ENCODE peak calls at places on chromosomes 5 and 9, in six cellular contexts. R is HepG2, P is H1, V is GM12878, Q is HCT116, Z is K562. U is an unnamed sample.

GRCh38 chr9:4955836-4956235 is 29.2 kb upstream of the JAK2 start:
- DNase-seq in R (no peak), P (no peak), V (no peak), Q (no peak), Z (no peak), U (no peak)

GRCh38 chr5:172223901-172224873 is 30.2 kb downstream of the EFCAB9 start:
- DNase-seq in R (no peak), P (no peak), V (peak; percentile 95), Q (no peak), Z (no peak), U (no peak)

GRCh38 chr5:2748841-2749513 is 2.5 kb downstream of the IRX2 start:
- DNase-seq in R (no peak), P (no peak), V (no peak), Q (no peak), Z (no peak), U (no peak)

GRCh38 chr5:74648835-74649286 is 8.3 kb upstream of the ENC1 start:
- DNase-seq in R (peak; percentile 62), P (no peak), V (no peak), Q (no peak), Z (peak; percentile 70), U (no peak)

GRCh38 chr9:129677456-129677855 is 12.0 kb downstream of the PRRX2 start:
- DNase-seq in R (no peak), P (no peak), V (no peak), Q (no peak), Z (no peak), U (no peak)

GRCh38 chr9:89814340-89815040 is 209.7 kb downstream of the GADD45G start:
- DNase-seq in R (no peak), P (no peak), V (no peak), Q (no peak), Z (no peak), U (no peak)

GRCh38 chr9:82242285-82242963 is 253.9 kb downstream of the SPATA31D1 start:
- DNase-seq in R (no peak), P (no peak), V (no peak), Q (no peak), Z (no peak), U (no peak)

GRCh38 chr9:127346584-127346983 is 50.4 kb upstream of the SLC2A8 start:
- DNase-seq in R (no peak), P (no peak), V (no peak), Q (no peak), Z (no peak), U (no peak)

GRCh38 chr5:175443514-175444059 is 395 bp downstream of the DRD1 start:
- DNase-seq in R (no peak), P (no peak), V (no peak), Q (no peak), Z (no peak), U (no peak)

GRCh38 chr9:967436-967835 is 9.0 kb upstream of the DMRT3 start:
- DNase-seq in R (no peak), P (no peak), V (no peak), Q (no peak), Z (no peak), U (no peak)

GRCh38 chr9:115373000-115373709 is 255.2 kb upstream of the TNC start:
- DNase-seq in R (peak; percentile 35), P (no peak), V (peak; percentile 16), Q (peak; percentile 96), Z (no peak), U (no peak)

GRCh38 chr5:41503321-41503720 is 7.1 kb downstream of the PLCXD3 start:
- DNase-seq in R (no peak), P (no peak), V (no peak), Q (no peak), Z (no peak), U (no peak)

GRCh38 chr5:141992349-141992963 is 20.4 kb downstream of the GNPDA1 start:
- DNase-seq in R (peak; percentile 55), P (no peak), V (no peak), Q (no peak), Z (peak; percentile 79), U (no peak)

GRCh38 chr5:55600536-55601208 is 65.9 kb upstream of the PLPP1 start:
- DNase-seq in R (no peak), P (no peak), V (no peak), Q (no peak), Z (no peak), U (no peak)

GRCh38 chr9:127777368-127777960 is 1.0 kb downstream of the SH2D3C start:
- DNase-seq in R (no peak), P (no peak), V (no peak), Q (no peak), Z (no peak), U (no peak)

GRCh38 chr5:97528941-97529340 is 345.9 kb upstream of the RIOK2 start:
- DNase-seq in R (no peak), P (no peak), V (no peak), Q (no peak), Z (no peak), U (no peak)

GRCh38 chr5:177365845-177366527 is 8.3 kb downstream of the RGS14 start:
- DNase-seq in R (no peak), P (no peak), V (no peak), Q (no peak), Z (no peak), U (no peak)

GRCh38 chr5:149549461-149550266 is 1.6 kb downstream of the CSNK1A1 start:
- DNase-seq in R (peak; percentile 86), P (no peak), V (peak; percentile 32), Q (peak; percentile 64), Z (peak; percentile 58), U (no peak)

GRCh38 chr5:167821096-167821590 is 470.3 kb upstream of the WWC1 start:
- DNase-seq in R (no peak), P (no peak), V (no peak), Q (no peak), Z (no peak), U (no peak)

GRCh38 chr9:129737479-129738269 is 15.2 kb downstream of the PTGES start:
- DNase-seq in R (peak; percentile 45), P (no peak), V (peak; percentile 24), Q (peak; percentile 51), Z (peak; percentile 95), U (peak; percentile 66)

GRCh38 chr9:137694236-137694959 is 75.6 kb downstream of the EHMT1 start:
- DNase-seq in R (no peak), P (no peak), V (no peak), Q (no peak), Z (no peak), U (no peak)

GRCh38 chr9:137696526-137696925 is 77.7 kb downstream of the EHMT1 start:
- DNase-seq in R (no peak), P (no peak), V (no peak), Q (no peak), Z (no peak), U (no peak)

GRCh38 chr9:137697193-137697592 is 78.4 kb downstream of the EHMT1 start:
- DNase-seq in R (no peak), P (no peak), V (no peak), Q (no peak), Z (no peak), U (no peak)

GRCh38 chr9:137697832-137698231 is 79.0 kb downstream of the EHMT1 start:
- DNase-seq in R (no peak), P (no peak), V (no peak), Q (no peak), Z (no peak), U (no peak)

GRCh38 chr9:137694962-137695875 is 76.4 kb downstream of the EHMT1 start:
- DNase-seq in R (peak; percentile 64), P (peak; percentile 54), V (no peak), Q (no peak), Z (peak; percentile 76), U (peak; percentile 60)
- TF ChIP-seq ZNF274 in R (no peak), P (no peak), V (no peak), Q (no peak), Z (no peak), U (no peak)

DNA sequence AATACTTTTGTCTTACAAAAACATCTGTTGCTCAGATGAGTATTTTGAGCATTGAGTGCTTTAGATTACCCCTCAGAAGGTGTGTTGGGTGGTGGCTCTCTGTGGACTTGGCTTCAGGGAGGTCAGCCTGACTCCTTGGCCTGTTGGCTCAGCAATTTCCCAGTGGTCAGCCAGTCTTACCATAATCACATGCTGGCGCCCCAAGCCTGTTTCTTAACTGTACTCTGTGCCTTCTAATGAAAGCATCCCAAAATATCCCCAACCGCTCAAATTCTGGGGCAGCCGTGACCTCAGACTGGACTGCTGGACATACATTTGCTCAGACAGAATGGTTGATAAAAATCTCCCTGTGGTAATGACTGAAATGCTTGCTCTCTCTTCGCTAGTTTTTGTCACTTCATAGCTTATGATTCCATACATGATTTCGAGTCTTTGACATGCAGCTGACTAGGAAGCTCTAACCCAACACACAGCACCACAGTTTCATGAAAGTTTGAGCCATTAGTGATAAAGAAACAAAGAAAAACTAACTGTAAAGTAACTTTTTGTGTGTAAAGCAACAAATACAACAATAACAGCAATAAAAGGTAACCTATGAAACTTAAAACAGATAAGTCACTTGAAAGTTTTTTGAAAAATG is 562.2 kb upstream of the MEF2C start:
- DNase-seq in R (no peak), P (no peak), V (no peak), Q (no peak), Z (peak; percentile 67), U (no peak)
- TF ChIP-seq ZNF274 in R (no peak), P (no peak), V (no peak), Q (no peak), Z (no peak), U (no peak)

GRCh38 chr9:33310748-33311147 is 20.4 kb downstream of the NFX1 start:
- DNase-seq in R (no peak), P (no peak), V (no peak), Q (no peak), Z (no peak), U (no peak)

GRCh38 chr9:33309903-33310302 is 19.6 kb downstream of the NFX1 start:
- DNase-seq in R (no peak), P (no peak), V (no peak), Q (no peak), Z (no peak), U (no peak)

GRCh38 chr9:33307067-33307466 is 16.8 kb downstream of the NFX1 start:
- DNase-seq in R (no peak), P (no peak), V (no peak), Q (no peak), Z (no peak), U (no peak)

GRCh38 chr9:33315371-33315770 is 25.1 kb downstream of the NFX1 start:
- DNase-seq in R (no peak), P (no peak), V (no peak), Q (no peak), Z (no peak), U (no peak)

DNA sequence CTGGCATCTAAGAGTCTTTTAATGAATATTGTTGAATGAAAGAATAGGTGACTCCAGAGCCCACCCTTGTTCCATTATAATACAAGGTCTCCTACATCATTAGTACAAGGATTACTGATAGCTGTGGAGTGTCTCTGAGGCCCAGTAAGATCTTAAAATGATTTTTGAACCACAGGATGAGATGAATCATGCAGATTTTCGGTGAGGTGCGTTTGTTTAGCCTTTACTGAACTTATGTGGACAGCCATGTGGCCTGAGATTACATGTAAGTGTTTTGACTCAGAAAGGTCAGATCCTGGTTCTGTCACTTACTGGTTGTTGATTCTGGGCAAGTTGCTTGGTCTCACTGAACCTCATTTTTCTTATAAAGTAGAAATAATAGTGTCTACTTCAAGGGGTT is 21.6 kb downstream of the NFX1 start:
- DNase-seq in R (no peak), P (no peak), V (no peak), Q (no peak), Z (no peak), U (no peak)
- TF ChIP-seq ZNF274 in R (no peak), P (no peak), V (no peak), Q (no peak), Z (no peak), U (no peak)

DNA sequence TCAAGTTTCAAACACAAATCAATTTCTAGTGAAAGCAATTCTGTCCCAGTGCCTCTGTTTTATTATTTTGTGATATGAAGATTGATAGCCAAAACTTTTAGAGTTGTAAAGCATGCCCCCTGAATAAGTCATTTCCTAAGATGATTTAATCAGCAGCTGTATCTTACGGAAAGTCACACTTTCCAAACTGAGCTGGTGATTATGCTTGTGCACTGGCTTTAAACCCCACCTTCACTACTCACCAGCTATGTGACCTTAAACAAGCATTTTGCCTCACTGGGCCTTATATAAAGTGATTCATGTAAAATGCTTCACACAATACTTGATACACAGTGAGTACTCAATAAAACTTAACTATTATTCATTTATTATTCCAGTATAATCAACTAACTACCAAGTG is 78.1 kb downstream of the EDIL3 start:
- DNase-seq in R (no peak), P (no peak), V (no peak), Q (no peak), Z (no peak), U (no peak)
- TF ChIP-seq ZNF274 in R (no peak), P (no peak), V (no peak), Q (no peak), Z (no peak), U (no peak)

U was measured in NT2/D1.